ENCODE peak calls at places on chromosomes 3 and 15, in seven cellular contexts. Z is CD8-positive, alpha-beta memory T cell; Q is right cardiac atrium; T is transverse colon; Y is right atrium auricular region; C is suprapubic skin; D is uterus. G is an unnamed sample. For H3K9me3, the result is how much of the 10 kb centered on the place peaks cover.

GRCh38 chr3:55445551-55445950 is 41.6 kb downstream of the WNT5A start:
- DNase-seq in T (peak), Y (no peak), Q (no peak), C (no peak), Z (no peak), D (no peak), G (peak)

GRCh38 chr3:78737988-78738387 is 1029.8 kb downstream of the ROBO1 start:
- DNase-seq in T (no peak), Z (no peak), Y (no peak), C (no peak), Q (no peak), D (no peak), G (no peak)

GRCh38 chr3:60053518-60054265 is 1003.9 kb upstream of the CFAP20DC start:
- DNase-seq in Z (no peak), D (no peak), Y (no peak), C (no peak), Q (no peak), T (no peak), G (no peak)

GRCh38 chr15:50740955-50741354 is 24.6 kb downstream of the SPPL2A start:
- DNase-seq in D (no peak), Q (no peak), Y (no peak), C (no peak), T (no peak), Z (no peak), G (no peak)

GRCh38 chr3:172824229-172824628 is 73.7 kb downstream of the ECT2 start:
- DNase-seq in Y (no peak), Q (no peak), Z (no peak), D (no peak), T (no peak), C (no peak), G (no peak)

GRCh38 chr3:62559831-62560445 is 186.6 kb upstream of the FEZF2 start:
- DNase-seq in Q (no peak), Y (no peak), C (no peak), Z (no peak), D (no peak), T (no peak), G (peak)

GRCh38 chr3:176961916-176962315 is 235.4 kb downstream of the TBL1XR1 start:
- DNase-seq in Q (no peak), T (no peak), C (no peak), Z (no peak), Y (no peak), D (no peak), G (no peak)

GRCh38 chr3:128491900-128492352 is 1.1 kb downstream of the GATA2 start:
- DNase-seq in Y (no peak), C (peak), D (peak), Z (no peak), T (no peak), Q (no peak), G (no peak)

GRCh38 chr3:51620543-51620942 is 50.5 kb upstream of the TEX264 start:
- DNase-seq in Q (no peak), C (no peak), D (no peak), T (no peak), Y (no peak), Z (no peak), G (no peak)

GRCh38 chr3:137906985-137907649 is 102.8 kb upstream of the CLDN18 start:
- DNase-seq in Z (no peak), Y (no peak), D (no peak), C (no peak), T (no peak), Q (no peak), G (no peak)

GRCh38 chr15:96331942-96332853 is 1.7 kb downstream of the NR2F2 start:
- DNase-seq in Q (peak), D (no peak), Y (no peak), C (no peak), T (peak), Z (no peak), G (peak)

GRCh38 chr3:57777774-57778173 is 21.7 kb downstream of the SLMAP start:
- DNase-seq in C (no peak), D (no peak), Y (no peak), Q (no peak), T (no peak), Z (no peak), G (no peak)

GRCh38 chr15:90064931-90065681 is 37.2 kb downstream of the IDH2 start:
- DNase-seq in T (no peak), Q (peak), C (no peak), Y (no peak), Z (no peak), D (peak), G (no peak)

GRCh38 chr3:139318826-139319225 is 25.0 kb upstream of the MRPS22 start:
- DNase-seq in Q (no peak), Y (no peak), T (no peak), D (no peak), Z (no peak), C (peak), G (no peak)

DNA sequence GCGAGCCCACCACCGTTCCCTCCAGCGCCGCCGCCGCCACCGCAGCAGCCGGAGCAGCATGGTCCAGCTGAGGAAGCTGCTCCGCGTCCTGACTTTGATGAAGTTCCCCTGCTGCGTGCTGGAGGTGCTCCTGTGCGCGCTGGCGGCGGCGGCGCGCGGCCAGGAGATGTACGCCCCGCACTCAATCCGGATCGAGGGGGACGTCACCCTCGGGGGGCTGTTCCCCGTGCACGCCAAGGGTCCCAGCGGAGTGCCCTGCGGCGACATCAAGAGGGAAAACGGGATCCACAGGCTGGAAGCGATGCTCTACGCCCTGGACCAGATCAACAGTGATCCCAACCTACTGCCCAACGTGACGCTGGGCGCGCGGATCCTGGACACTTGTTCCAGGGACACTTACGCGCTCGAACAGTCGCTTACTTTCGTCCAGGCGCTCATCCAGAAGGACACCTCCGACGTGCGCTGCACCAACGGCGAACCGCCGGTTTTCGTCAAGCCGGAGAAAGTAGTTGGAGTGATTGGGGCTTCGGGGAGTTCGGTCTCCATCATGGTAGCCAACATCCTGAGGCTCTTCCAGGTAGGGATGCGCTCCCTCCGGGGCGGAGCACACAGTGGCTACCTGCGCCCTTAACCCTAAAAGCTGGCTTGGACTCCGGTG is 545 bp downstream of the GRM7 start:
- DNase-seq in C (no peak), Q (peak), D (no peak), Z (no peak), T (no peak), Y (no peak), G (no peak)
- H3K4me3 ChIP-seq in C (peak), Q (peak), D (peak), Z (no peak), T (peak), Y (peak), G (no peak)

DNA sequence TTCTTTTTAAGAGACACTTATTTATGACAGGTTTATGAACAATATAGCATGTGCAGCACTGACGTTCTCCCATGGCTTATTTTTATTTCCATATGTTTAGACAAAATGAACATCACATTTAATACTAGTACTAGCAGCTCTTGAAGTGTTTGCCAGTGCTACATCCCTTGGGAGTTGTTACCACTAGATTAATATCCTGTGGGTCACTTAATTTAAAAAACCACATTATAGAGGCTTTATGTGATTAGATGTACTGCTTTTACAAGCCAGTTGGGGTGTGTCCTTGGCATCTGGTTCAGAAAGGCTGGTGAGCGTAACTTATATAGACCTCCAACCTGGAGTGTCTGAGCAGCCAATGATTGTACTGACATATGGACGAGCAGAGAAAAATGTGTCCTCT is 306.3 kb upstream of the ATP11B start:
- DNase-seq in T (no peak), Y (no peak), C (no peak), D (no peak), Q (no peak), Z (no peak), G (no peak)
- H3K9me3 ChIP-seq in T (under half), Y (under half), C (under half), D (under half), Q (under half), Z (under half), G (under half)

DNA sequence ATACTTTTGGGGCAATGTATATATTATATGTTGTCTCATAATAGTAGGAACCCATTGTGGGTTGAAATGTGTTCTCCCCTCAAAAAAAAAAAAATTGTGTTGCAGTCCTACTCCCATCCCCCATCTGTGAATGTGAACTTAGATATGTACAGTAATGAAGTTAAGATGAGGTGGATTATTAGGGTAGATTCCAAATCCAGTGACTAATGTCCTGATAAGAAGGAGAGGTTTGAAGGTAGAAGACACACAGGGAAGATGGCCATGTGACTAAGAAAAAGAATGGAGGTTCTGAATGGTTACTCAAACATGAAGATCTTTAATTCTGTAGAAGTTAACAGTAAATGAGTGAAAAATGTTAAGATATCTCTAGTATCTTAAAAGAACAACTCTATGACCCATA is 3.0 kb upstream of the ATOSA start:
- DNase-seq in C (no peak), Z (no peak), D (no peak), Q (no peak), Y (no peak), T (no peak), G (no peak)
- H3K4me3 ChIP-seq in C (no peak), Z (no peak), D (no peak), Q (no peak), Y (no peak), T (no peak), G (no peak)

DNA sequence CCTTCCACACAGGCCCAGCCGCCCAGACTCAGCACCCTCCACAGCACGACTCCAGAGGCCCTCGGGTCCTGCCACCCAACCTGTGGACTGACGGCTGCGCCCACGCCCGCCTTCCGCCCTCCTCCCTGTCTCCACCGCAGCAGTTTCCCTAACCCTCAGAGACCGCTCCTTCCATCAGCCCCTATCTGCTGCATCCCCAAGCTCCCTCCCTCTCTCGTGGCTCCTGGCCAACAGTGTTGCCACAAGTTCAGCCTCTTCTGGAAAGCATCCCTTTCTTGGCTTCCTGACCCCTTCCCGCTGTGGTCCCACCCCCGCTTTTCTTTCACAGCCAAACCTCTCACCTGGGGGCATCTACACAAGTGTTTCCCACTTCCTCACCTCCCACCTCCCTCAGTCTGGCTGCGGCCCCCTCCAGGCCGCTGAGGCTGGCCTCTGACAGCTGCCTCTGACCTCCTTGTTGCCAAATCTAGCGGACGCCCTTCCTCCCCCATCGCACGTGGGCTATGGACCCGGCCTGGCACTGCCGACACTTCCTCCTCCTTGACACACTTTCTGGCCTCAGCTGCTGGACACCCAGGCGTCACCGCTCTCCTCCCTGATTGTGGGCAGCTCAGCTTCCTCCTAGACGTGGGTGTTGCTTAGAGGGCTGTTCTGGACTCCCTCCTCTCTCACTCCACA is 168.8 kb upstream of the TLE3 start:
- DNase-seq in C (peak), Y (peak), Q (peak), D (peak), T (peak), Z (no peak), G (no peak)
- H3K9me3 ChIP-seq in C (under half), Y (under half), Q (under half), D (under half), T (under half), Z (under half), G (under half)

DNA sequence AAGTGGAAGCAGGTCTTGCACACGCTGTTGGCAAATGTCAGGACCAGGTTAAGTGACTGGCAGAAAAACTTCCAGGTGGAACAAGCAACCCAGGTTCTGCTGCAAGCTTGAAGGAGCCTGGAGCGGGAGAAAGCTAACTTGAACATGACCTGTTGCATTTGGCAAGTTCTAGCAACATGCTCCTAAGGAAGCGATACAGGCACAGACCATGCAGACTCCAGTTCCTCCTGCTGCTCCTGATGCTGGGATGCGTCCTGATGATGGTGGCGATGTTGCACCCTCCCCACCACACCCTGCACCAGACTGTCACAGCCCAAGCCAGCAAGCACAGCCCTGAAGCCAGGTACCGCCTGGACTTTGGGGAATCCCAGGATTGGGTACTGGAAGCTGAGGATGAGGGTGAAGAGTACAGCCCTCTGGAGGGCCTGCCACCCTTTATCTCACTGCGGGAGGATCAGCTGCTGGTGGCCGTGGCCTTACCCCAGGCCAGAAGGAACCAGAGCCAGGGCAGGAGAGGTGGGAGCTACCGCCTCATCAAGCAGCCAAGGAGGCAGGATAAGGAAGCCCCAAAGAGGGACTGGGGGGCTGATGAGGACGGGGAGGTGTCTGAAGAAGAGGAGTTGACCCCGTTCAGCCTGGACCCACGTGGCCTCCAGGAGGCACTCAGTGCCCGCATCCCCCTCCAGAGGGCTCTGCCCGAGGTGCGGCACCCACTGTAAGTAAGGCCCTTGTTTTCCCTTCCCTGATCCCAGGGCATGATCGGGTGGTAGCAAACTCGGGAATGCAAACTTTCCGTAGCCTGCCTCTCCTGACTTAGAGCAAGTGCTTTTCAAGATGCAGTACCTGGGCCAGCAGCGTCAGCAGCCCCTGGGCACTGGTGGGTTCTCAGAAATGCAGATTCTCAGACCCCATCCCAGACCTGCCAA is 759 bp downstream of the GALNT15 start:
- DNase-seq in Q (no peak), D (no peak), Z (no peak), Y (no peak), C (no peak), T (no peak), G (no peak)
- H3K4me3 ChIP-seq in Q (peak), D (peak), Z (no peak), Y (peak), C (peak), T (peak), G (no peak)

GRCh38 chr3:13740795-13741194 is 139.1 kb downstream of the WNT7A start:
- DNase-seq in D (no peak), C (no peak), Z (no peak), Q (no peak), Y (no peak), T (no peak), G (no peak)
- H3K9me3 ChIP-seq in D (under half), C (under half), Z (under half), Q (under half), Y (under half), T (under half), G (under half)

GRCh38 chr3:49173116-49173791 is 1.9 kb downstream of the KLHDC8B start:
- DNase-seq in T (peak), Y (peak), Q (peak), C (no peak), Z (no peak), D (peak), G (peak)
- H3K4me3 ChIP-seq in T (peak), Y (peak), Q (peak), C (peak), Z (no peak), D (peak), G (no peak)

GRCh38 chr3:44501971-44502370 is 24.5 kb upstream of the ZNF445 start:
- DNase-seq in T (no peak), Q (no peak), Y (no peak), D (no peak), Z (no peak), C (no peak), G (no peak)
- H3K9me3 ChIP-seq in T (half or more), Q (under half), Y (under half), D (under half), Z (under half), C (under half), G (under half)

G was measured in small intestine.